ENCODE peak calls at places on chromosomes 13 and 19, in nine cellular contexts. B is HS-5, K is GM04504, Z is epithelial cell of esophagus, D is SHP77, X is MM.1S, O is anterior cingulate cortex, N is NCI-H2081, M is AG08395. V is an unnamed sample.

GRCh38 chr19:38649305-38650179 is 2.1 kb downstream of the ACTN4 start:
- DNase-seq in X (no peak), Z (peak), B (no peak), D (no peak), M (no peak), O (no peak), N (peak), K (no peak), V (no peak)

GRCh38 chr13:26541041-26541440 is 16.4 kb upstream of the WASF3 start:
- DNase-seq in Z (no peak), X (no peak), D (no peak), K (no peak), O (no peak), N (no peak), B (no peak), M (no peak), V (no peak)

GRCh38 chr19:50906217-50906616 is 5.0 kb downstream of the KLK4 start:
- DNase-seq in K (no peak), D (no peak), X (no peak), Z (no peak), O (no peak), B (no peak), N (peak), M (no peak), V (no peak)

GRCh38 chr13:109329175-109329574 is 457.2 kb downstream of the IRS2 start:
- DNase-seq in M (no peak), N (no peak), O (no peak), X (no peak), K (no peak), D (no peak), Z (no peak), B (no peak), V (no peak)

GRCh38 chr13:75792526-75793187 is 156.5 kb downstream of the LMO7 start:
- DNase-seq in X (no peak), O (no peak), K (no peak), D (no peak), Z (no peak), N (no peak), M (no peak), B (no peak), V (no peak)

GRCh38 chr13:24176351-24177101 is 16.0 kb downstream of the SPATA13 start:
- DNase-seq in O (no peak), D (no peak), X (no peak), Z (no peak), B (no peak), M (no peak), K (no peak), N (peak), V (no peak)

GRCh38 chr13:38191016-38191415 is 158.6 kb upstream of the UFM1 start:
- DNase-seq in Z (no peak), D (no peak), N (no peak), O (no peak), K (no peak), M (no peak), X (no peak), B (no peak), V (no peak)

GRCh38 chr13:61954092-61954491 is 538.4 kb upstream of the PCDH20 start:
- DNase-seq in M (no peak), N (peak), K (no peak), D (peak), B (no peak), Z (peak), O (no peak), X (no peak), V (peak)

GRCh38 chr13:50158385-50159165 is 143.3 kb downstream of the KCNRG start:
- DNase-seq in M (no peak), K (no peak), X (no peak), O (no peak), Z (no peak), B (no peak), D (no peak), N (no peak), V (no peak)

V was measured in pons.